ENCODE peak calls at places on chromosomes 2 and 18, in ten cellular contexts. Z is transverse colon, P is HL-60, G is WTC11, X is fibroblast of the aortic adventitia, N is body of pancreas, W is heart right ventricle, S is keratinocyte, H is foreskin fibroblast, U is AG04450. O is an unnamed sample.

GRCh38 chr2:12819098-12819465 is 102.3 kb downstream of the TRIB2 start:
- DNase-seq in Z (peak), P (peak), G (no peak), X (peak), N (peak), W (no peak), S (peak), H (peak), U (peak), O (peak)

GRCh38 chr18:44411277-44411900 is 269.3 kb upstream of the SETBP1 start:
- DNase-seq in Z (no peak), P (no peak), G (no peak), X (peak), N (no peak), W (no peak), S (no peak), H (peak), U (no peak), O (no peak)

GRCh38 chr18:78610179-78610578 is 369.4 kb upstream of the SALL3 start:
- DNase-seq in Z (no peak), P (no peak), G (no peak), X (no peak), N (no peak), W (no peak), S (no peak), H (no peak), U (no peak), O (no peak)

GRCh38 chr2:164464376-164464775 is 156.9 kb downstream of the GRB14 start:
- DNase-seq in Z (no peak), P (no peak), G (no peak), X (no peak), N (no peak), W (no peak), S (no peak), H (no peak), U (no peak), O (no peak)

GRCh38 chr18:61896767-61897166 is 4.0 kb upstream of the RNF152 start:
- DNase-seq in Z (peak), P (no peak), G (no peak), X (peak), N (peak), W (peak), S (peak), H (peak), U (no peak), O (no peak)

GRCh38 chr2:95342556-95343320 is 45.6 kb downstream of the KCNIP3 start:
- DNase-seq in Z (no peak), P (no peak), G (no peak), X (no peak), N (no peak), W (no peak), S (no peak), H (no peak), U (no peak), O (no peak)

GRCh38 chr2:226408131-226408530 is 391.5 kb downstream of the IRS1 start:
- DNase-seq in Z (no peak), P (no peak), G (no peak), X (no peak), N (no peak), W (no peak), S (no peak), H (no peak), U (no peak), O (no peak)

GRCh38 chr2:17583646-17584045 is 43.1 kb downstream of the VSNL1 start:
- DNase-seq in Z (no peak), P (no peak), G (no peak), X (peak), N (no peak), W (no peak), S (no peak), H (no peak), U (no peak), O (no peak)

GRCh38 chr2:240024766-240025165 is 376 bp downstream of the NDUFA10 start:
- DNase-seq in Z (no peak), P (peak), G (no peak), X (peak), N (no peak), W (no peak), S (no peak), H (peak), U (no peak), O (no peak)

GRCh38 chr2:169034256-169034655 is 3.1 kb upstream of the ABCB11 start:
- DNase-seq in Z (peak), P (no peak), G (no peak), X (no peak), N (no peak), W (no peak), S (no peak), H (no peak), U (no peak), O (no peak)

GRCh38 chr2:25877431-25878360 is 591 bp downstream of the ASXL2 start:
- DNase-seq in Z (peak), P (peak), G (peak), X (peak), N (peak), W (peak), S (peak), H (peak), U (no peak), O (peak)

GRCh38 chr2:25881759-25882158 is 3.5 kb upstream of the ASXL2 start:
- DNase-seq in Z (no peak), P (no peak), G (no peak), X (no peak), N (no peak), W (no peak), S (no peak), H (no peak), U (no peak), O (no peak)

GRCh38 chr2:25879133-25879730 is 945 bp upstream of the ASXL2 start:
- DNase-seq in Z (no peak), P (no peak), G (no peak), X (peak), N (no peak), W (no peak), S (peak), H (peak), U (no peak), O (no peak)

GRCh38 chr2:25878361-25879132 is at the start of gene ASXL2:
- DNase-seq in Z (peak), P (peak), G (peak), X (peak), N (peak), W (peak), S (peak), H (peak), U (peak), O (peak)
- TF ChIP-seq CTCF in Z (no peak), P (no peak), G (no peak), X (peak), N (peak), W (peak), S (no peak), H (no peak), U (no peak), O (no peak)

GRCh38 chr2:132729572-132729971 is 59.6 kb upstream of the LYPD1 start:
- DNase-seq in Z (no peak), P (no peak), G (no peak), X (no peak), N (no peak), W (no peak), S (no peak), H (no peak), U (no peak), O (no peak)
- TF ChIP-seq CTCF in Z (no peak), P (no peak), G (no peak), X (no peak), N (no peak), W (no peak), S (no peak), H (no peak), U (no peak), O (no peak)

DNA sequence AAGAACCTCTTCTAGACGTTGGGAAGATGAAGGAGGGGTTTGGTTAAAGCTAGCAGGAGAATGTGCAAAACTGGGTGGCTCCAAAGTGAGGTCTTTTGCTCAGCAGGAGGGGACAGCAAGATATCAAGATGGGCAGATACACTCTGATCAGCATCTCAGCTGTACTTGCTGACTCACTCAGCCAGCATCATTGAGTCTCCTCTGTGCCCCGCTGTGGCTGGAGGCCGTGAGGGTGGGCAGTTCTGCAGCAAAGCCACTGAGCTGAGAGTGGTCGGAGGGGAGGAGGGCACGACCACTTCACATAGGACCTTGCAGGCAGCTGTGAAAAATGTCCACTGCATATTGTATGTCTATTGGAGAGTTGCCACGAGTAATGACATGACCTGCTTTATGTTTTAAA is 152.0 kb downstream of the CAPN13 start:
- DNase-seq in Z (no peak), P (no peak), G (no peak), X (no peak), N (no peak), W (no peak), S (no peak), H (peak), U (no peak), O (no peak)
- TF ChIP-seq CTCF in Z (no peak), P (no peak), G (no peak), X (no peak), N (no peak), W (no peak), S (no peak), H (no peak), U (no peak), O (no peak)

GRCh38 chr2:176093889-176094232 is 1.3 kb downstream of the HOXD13 start:
- DNase-seq in Z (no peak), P (no peak), G (no peak), X (no peak), N (no peak), W (no peak), S (no peak), H (no peak), U (no peak), O (no peak)

GRCh38 chr2:176092270-176093144 is at the start of gene HOXD13:
- DNase-seq in Z (no peak), P (no peak), G (peak), X (no peak), N (no peak), W (no peak), S (no peak), H (peak), U (no peak), O (no peak)

GRCh38 chr2:176094307-176094706 is 1.8 kb downstream of the HOXD13 start:
- DNase-seq in Z (no peak), P (no peak), G (no peak), X (no peak), N (no peak), W (no peak), S (no peak), H (no peak), U (no peak), O (no peak)

GRCh38 chr2:176091329-176092258 is 927 bp upstream of the HOXD13 start:
- DNase-seq in Z (no peak), P (no peak), G (no peak), X (no peak), N (no peak), W (no peak), S (no peak), H (no peak), U (no peak), O (no peak)

DNA sequence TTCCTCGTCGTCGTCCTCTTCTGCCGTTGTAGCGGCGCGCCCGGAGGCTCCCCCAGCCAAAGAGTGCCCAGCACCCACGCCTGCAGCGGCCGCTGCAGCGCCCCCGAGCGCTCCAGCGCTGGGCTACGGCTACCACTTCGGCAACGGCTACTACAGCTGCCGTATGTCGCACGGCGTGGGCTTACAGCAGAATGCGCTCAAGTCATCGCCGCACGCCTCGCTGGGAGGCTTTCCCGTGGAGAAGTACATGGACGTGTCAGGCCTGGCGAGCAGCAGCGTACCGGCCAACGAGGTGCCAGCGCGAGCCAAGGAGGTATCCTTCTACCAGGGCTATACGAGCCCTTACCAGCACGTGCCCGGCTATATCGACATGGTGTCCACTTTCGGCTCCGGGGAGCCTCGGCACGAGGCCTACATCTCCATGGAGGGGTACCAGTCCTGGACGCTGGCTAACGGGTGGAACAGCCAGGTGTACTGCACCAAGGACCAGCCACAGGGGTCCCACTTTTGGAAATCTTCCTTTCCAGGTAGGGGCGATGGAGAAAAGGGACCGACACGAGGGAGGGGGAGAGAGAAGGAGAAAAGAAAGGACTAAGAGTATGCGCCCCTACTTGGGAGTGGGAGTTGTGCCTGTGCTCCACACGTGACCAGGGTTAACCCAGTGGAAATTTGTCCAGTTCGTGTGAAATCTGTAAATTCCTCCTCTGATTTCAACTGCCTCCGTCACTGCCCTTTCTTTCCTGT is 796 bp downstream of the HOXD13 start:
- DNase-seq in Z (no peak), P (no peak), G (no peak), X (no peak), N (no peak), W (no peak), S (no peak), H (peak), U (no peak), O (no peak)
- TF ChIP-seq CTCF in Z (no peak), P (no peak), G (no peak), X (no peak), N (no peak), W (no peak), S (no peak), H (peak), U (no peak), O (no peak)

DNA sequence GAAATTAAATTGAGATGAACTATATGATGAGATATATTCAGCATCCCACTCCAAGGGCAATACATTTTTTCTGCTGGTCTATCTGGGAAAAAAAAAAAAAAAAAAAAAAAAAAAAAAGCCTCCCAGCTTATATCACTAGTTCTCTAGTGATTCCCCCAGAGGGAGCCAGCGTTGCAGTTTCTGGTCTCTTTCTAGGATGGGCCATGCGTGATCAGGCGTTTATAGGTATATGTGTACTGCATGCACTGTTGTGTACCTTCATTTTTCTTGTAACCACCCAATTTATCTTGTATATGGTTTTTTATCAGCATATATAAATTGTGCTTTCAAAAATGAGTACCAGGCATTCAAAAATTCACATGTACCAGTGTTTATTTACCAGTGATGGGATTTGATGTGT is 35.1 kb downstream of the DCDC2C start:
- DNase-seq in Z (no peak), P (peak), G (no peak), X (no peak), N (no peak), W (no peak), S (no peak), H (no peak), U (no peak), O (no peak)
- TF ChIP-seq CTCF in Z (no peak), P (no peak), G (no peak), X (no peak), N (no peak), W (peak), S (peak), H (peak), U (peak), O (no peak)

GRCh38 chr2:238848941-238849853 is 1.3 kb downstream of the TWIST2 start:
- DNase-seq in Z (no peak), P (no peak), G (peak), X (peak), N (no peak), W (no peak), S (no peak), H (peak), U (no peak), O (no peak)

GRCh38 chr2:238848566-238848940 is 668 bp downstream of the TWIST2 start:
- DNase-seq in Z (no peak), P (no peak), G (no peak), X (no peak), N (no peak), W (no peak), S (no peak), H (no peak), U (no peak), O (no peak)

GRCh38 chr2:238846503-238847431 is 1.1 kb upstream of the TWIST2 start:
- DNase-seq in Z (no peak), P (no peak), G (peak), X (peak), N (no peak), W (no peak), S (no peak), H (peak), U (no peak), O (no peak)

GRCh38 chr2:238847432-238847801 is 468 bp upstream of the TWIST2 start:
- DNase-seq in Z (no peak), P (no peak), G (peak), X (peak), N (no peak), W (no peak), S (no peak), H (no peak), U (no peak), O (no peak)

GRCh38 chr2:238847841-238848565 is at the start of gene TWIST2:
- DNase-seq in Z (peak), P (no peak), G (peak), X (peak), N (peak), W (peak), S (no peak), H (peak), U (peak), O (no peak)
- TF ChIP-seq CTCF in Z (no peak), P (no peak), G (no peak), X (peak), N (no peak), W (no peak), S (no peak), H (no peak), U (peak), O (no peak)

DNA sequence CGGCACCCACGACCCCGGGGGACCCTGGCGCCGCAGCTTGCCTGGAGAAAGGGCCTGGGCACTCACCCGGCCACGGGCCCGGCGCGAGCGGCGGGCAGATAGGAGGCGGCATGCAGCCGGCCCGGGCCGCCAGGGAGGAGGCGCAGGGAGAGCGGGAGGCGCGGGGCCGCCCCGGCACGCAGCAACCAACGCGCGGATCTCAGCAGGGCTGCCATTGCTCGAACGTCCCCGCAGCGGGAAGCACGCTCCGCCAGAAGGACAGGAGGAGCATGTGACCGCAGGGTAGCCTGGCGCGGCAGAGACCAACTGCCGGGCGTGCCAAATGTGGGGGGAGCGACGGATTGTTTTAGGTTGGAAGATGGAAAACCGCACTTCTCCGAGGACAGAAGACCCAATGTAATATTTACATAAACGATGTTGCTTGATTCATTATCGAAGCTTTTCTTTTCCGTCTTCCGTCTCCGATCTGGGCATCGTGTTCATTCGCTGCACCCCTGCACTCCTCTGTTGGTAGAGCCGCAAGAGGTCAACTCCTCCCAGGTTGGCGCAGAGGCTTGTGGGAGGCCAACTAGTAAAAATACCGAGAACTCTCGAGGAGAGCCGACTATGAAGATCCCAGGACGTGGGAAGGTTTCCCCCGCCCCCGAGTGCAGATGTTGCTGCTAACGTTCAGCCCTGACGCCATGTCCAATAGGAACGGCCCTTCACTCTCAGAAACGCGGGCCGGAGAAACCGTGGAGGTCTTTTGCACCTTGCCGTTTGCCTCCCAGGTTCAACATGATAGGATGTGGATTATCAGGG is at the start of gene LRPPRC:
- DNase-seq in Z (peak), P (peak), G (peak), X (peak), N (peak), W (peak), S (peak), H (peak), U (peak), O (peak)
- TF ChIP-seq CTCF in Z (no peak), P (no peak), G (no peak), X (no peak), N (no peak), W (no peak), S (no peak), H (no peak), U (no peak), O (no peak)

GRCh38 chr2:187915810-187916209 is 361.6 kb upstream of the TFPI start:
- DNase-seq in Z (no peak), P (no peak), G (no peak), X (no peak), N (no peak), W (no peak), S (no peak), H (no peak), U (no peak), O (no peak)
- TF ChIP-seq CTCF in Z (no peak), P (no peak), G (no peak), X (no peak), N (no peak), W (no peak), S (no peak), H (no peak), U (no peak), O (no peak)